ENCODE peak calls at places on chromosomes 2 and 18, in six cellular contexts. W, D, C, H, T and P are unnamed samples.
A peak's percentile ranks its signal among the peaks of the same experiment; 100 is the strongest.

GRCh38 chr2:216485745-216486144 is 12.9 kb upstream of the RPL37A start:
- DNase-seq in T (no peak), H (peak; percentile 31), W (no peak), D (no peak), C (peak; percentile 93), P (peak; percentile 92)

GRCh38 chr2:190407662-190408537 is at the start of gene MFSD6:
- DNase-seq in D (no peak), C (no peak), H (no peak), W (peak; percentile 75), T (peak; percentile 65), P (no peak)

GRCh38 chr18:50982086-50982801 is 14.4 kb downstream of the ELAC1 start:
- DNase-seq in W (no peak), T (no peak), H (no peak), C (no peak), D (no peak), P (no peak)

GRCh38 chr2:121994238-121995206 is 239.1 kb downstream of the TSN start:
- DNase-seq in T (no peak), D (no peak), H (no peak), W (no peak), C (no peak), P (no peak)

GRCh38 chr18:77077836-77078456 is 54.6 kb downstream of the MBP start:
- DNase-seq in D (no peak), T (no peak), H (peak; percentile 90), W (no peak), C (no peak), P (peak; percentile 19)

GRCh38 chr2:26692814-26693286 is 328 bp downstream of the KCNK3 start:
- DNase-seq in W (no peak), T (no peak), H (peak; percentile 39), C (no peak), D (no peak), P (no peak)

GRCh38 chr2:178404380-178404767 is 46.6 kb downstream of the PRKRA start:
- DNase-seq in C (peak; percentile 40), D (no peak), T (no peak), H (peak; percentile 84), W (peak; percentile 93), P (peak; percentile 94)

GRCh38 chr2:36526216-36526615 is 71.8 kb downstream of the FEZ2 start:
- DNase-seq in H (peak; percentile 71), D (no peak), T (no peak), C (no peak), W (no peak), P (no peak)

GRCh38 chr2:98769784-98770183 is 38.9 kb upstream of the MGAT4A start:
- DNase-seq in H (no peak), C (no peak), D (no peak), T (no peak), W (peak; percentile 54), P (no peak)

GRCh38 chr2:207782238-207783030 is 12.7 kb upstream of the FZD5 start:
- DNase-seq in D (no peak), T (no peak), C (no peak), W (no peak), H (no peak), P (no peak)

GRCh38 chr2:235677276-235677788 is 183.5 kb downstream of the AGAP1 start:
- DNase-seq in W (no peak), C (no peak), D (no peak), T (no peak), H (no peak), P (no peak)

GRCh38 chr18:59143441-59143840 is 3.8 kb downstream of the SEC11C start:
- DNase-seq in D (no peak), W (no peak), H (no peak), T (no peak), C (no peak), P (peak; percentile 33)

GRCh38 chr2:221166283-221166682 is 405.8 kb downstream of the EPHA4 start:
- DNase-seq in H (peak; percentile 1), D (no peak), C (no peak), W (no peak), T (no peak), P (no peak)

GRCh38 chr2:86477349-86477748 is 36.2 kb downstream of the KDM3A start:
- DNase-seq in T (no peak), W (no peak), D (no peak), C (no peak), H (peak; percentile 59), P (no peak)

GRCh38 chr2:160429248-160430000 is 64.2 kb downstream of the RBMS1 start:
- DNase-seq in C (peak; percentile 63), D (no peak), H (peak; percentile 76), W (no peak), T (no peak), P (peak; percentile 71)

GRCh38 chr2:182634386-182634785 is 81.7 kb upstream of the DNAJC10 start:
- DNase-seq in D (no peak), H (no peak), W (no peak), T (no peak), C (no peak), P (no peak)

GRCh38 chr2:100921685-100922161 is 80.4 kb upstream of the RPL31 start:
- DNase-seq in W (no peak), H (peak; percentile 55), D (no peak), C (no peak), T (no peak), P (no peak)

GRCh38 chr2:68762665-68763064 is 28.1 kb downstream of the ARHGAP25 start:
- DNase-seq in H (peak; percentile 88), C (peak; percentile 24), W (no peak), D (no peak), T (no peak), P (peak; percentile 63)

GRCh38 chr2:135175177-135175576 is 123.1 kb downstream of the RAB3GAP1 start:
- DNase-seq in H (no peak), T (no peak), C (no peak), W (no peak), D (no peak), P (no peak)

GRCh38 chr18:24368749-24369148 is 28.9 kb downstream of the OSBPL1A start:
- DNase-seq in H (peak; percentile 30), D (no peak), C (no peak), T (no peak), W (peak; percentile 41), P (no peak)

GRCh38 chr2:2333076-2333475 is 2.0 kb upstream of the MYT1L start:
- DNase-seq in T (no peak), H (no peak), C (no peak), D (no peak), W (no peak), P (no peak)

GRCh38 chr2:222888716-222889115 is 27.9 kb downstream of the ACSL3 start:
- DNase-seq in H (no peak), T (no peak), D (no peak), W (no peak), C (no peak), P (no peak)